ENCODE peak calls at places on chromosomes 4 and X, in nine cellular contexts. One of them, this sample, is unnamed.

GRCh38 chrX:39242187-39242586 is 440.9 kb downstream of the MID1IP1 start:
- DNase-seq in pancreas: no peak
- DNase-seq in LoVo: peak; percentile 56
- DNase-seq in uterus: no peak
- DNase-seq in hepatic stellate cell: no peak
- DNase-seq in activated B cell treated with CpG ODN at 0.5 μM for 24 hours: no peak
- DNase-seq in ureter: no peak
- DNase-seq in SJCRH30: peak; percentile 68
- DNase-seq in lower lobe of right lung: no peak
- DNase-seq in this sample: no peak

GRCh38 chrX:100085851-100086250 is 324.2 kb downstream of the PCDH19 start:
- DNase-seq in pancreas: no peak
- DNase-seq in hepatic stellate cell: no peak
- DNase-seq in ureter: no peak
- DNase-seq in lower lobe of right lung: no peak
- DNase-seq in LoVo: no peak
- DNase-seq in SJCRH30: peak; percentile 14
- DNase-seq in activated B cell treated with CpG ODN at 0.5 μM for 24 hours: no peak
- DNase-seq in uterus: no peak
- DNase-seq in this sample: no peak

GRCh38 chrX:143669395-143669794 is 33.5 kb upstream of the SLITRK4 start:
- DNase-seq in pancreas: no peak
- DNase-seq in uterus: no peak
- DNase-seq in hepatic stellate cell: no peak
- DNase-seq in lower lobe of right lung: no peak
- DNase-seq in LoVo: no peak
- DNase-seq in activated B cell treated with CpG ODN at 0.5 μM for 24 hours: no peak
- DNase-seq in ureter: no peak
- DNase-seq in SJCRH30: peak; percentile 59
- DNase-seq in this sample: no peak

GRCh38 chrX:51420610-51421009 is 75.8 kb downstream of the NUDT11 start:
- DNase-seq in activated B cell treated with CpG ODN at 0.5 μM for 24 hours: no peak
- DNase-seq in uterus: no peak
- DNase-seq in hepatic stellate cell: peak; percentile 21
- DNase-seq in SJCRH30: peak; percentile 47
- DNase-seq in LoVo: peak; percentile 12
- DNase-seq in pancreas: no peak
- DNase-seq in ureter: no peak
- DNase-seq in lower lobe of right lung: no peak
- DNase-seq in this sample: no peak

GRCh38 chrX:112789931-112790330 is 50.7 kb downstream of the AMOT start:
- DNase-seq in lower lobe of right lung: no peak
- DNase-seq in uterus: no peak
- DNase-seq in SJCRH30: no peak
- DNase-seq in activated B cell treated with CpG ODN at 0.5 μM for 24 hours: no peak
- DNase-seq in pancreas: no peak
- DNase-seq in hepatic stellate cell: no peak
- DNase-seq in LoVo: no peak
- DNase-seq in ureter: no peak
- DNase-seq in this sample: no peak

GRCh38 chr4:25405453-25405852 is 28.4 kb downstream of the ANAPC4 start:
- DNase-seq in LoVo: no peak
- DNase-seq in lower lobe of right lung: no peak
- DNase-seq in activated B cell treated with CpG ODN at 0.5 μM for 24 hours: no peak
- DNase-seq in hepatic stellate cell: no peak
- DNase-seq in pancreas: no peak
- DNase-seq in uterus: no peak
- DNase-seq in SJCRH30: no peak
- DNase-seq in ureter: no peak
- DNase-seq in this sample: no peak

GRCh38 chr4:24800273-24800880 is 5.0 kb downstream of the SOD3 start:
- DNase-seq in uterus: no peak
- DNase-seq in lower lobe of right lung: peak; percentile 48
- DNase-seq in activated B cell treated with CpG ODN at 0.5 μM for 24 hours: no peak
- DNase-seq in pancreas: no peak
- DNase-seq in LoVo: no peak
- DNase-seq in ureter: no peak
- DNase-seq in hepatic stellate cell: no peak
- DNase-seq in SJCRH30: no peak
- DNase-seq in this sample: no peak

GRCh38 chr4:178632415-178632814 is 1190.2 kb upstream of the AGA start:
- DNase-seq in ureter: no peak
- DNase-seq in pancreas: no peak
- DNase-seq in lower lobe of right lung: no peak
- DNase-seq in activated B cell treated with CpG ODN at 0.5 μM for 24 hours: no peak
- DNase-seq in SJCRH30: no peak
- DNase-seq in uterus: no peak
- DNase-seq in hepatic stellate cell: no peak
- DNase-seq in LoVo: no peak
- DNase-seq in this sample: no peak

GRCh38 chrX:150450519-150451177 is 87.5 kb downstream of the MAMLD1 start:
- DNase-seq in activated B cell treated with CpG ODN at 0.5 μM for 24 hours: no peak
- DNase-seq in SJCRH30: peak; percentile 24
- DNase-seq in LoVo: no peak
- DNase-seq in hepatic stellate cell: no peak
- DNase-seq in pancreas: no peak
- DNase-seq in uterus: no peak
- DNase-seq in lower lobe of right lung: no peak
- DNase-seq in ureter: no peak
- DNase-seq in this sample: no peak

GRCh38 chr4:13933163-13933562 is 305.6 kb upstream of the BOD1L1 start:
- DNase-seq in ureter: no peak
- DNase-seq in activated B cell treated with CpG ODN at 0.5 μM for 24 hours: no peak
- DNase-seq in hepatic stellate cell: peak; percentile 40
- DNase-seq in lower lobe of right lung: no peak
- DNase-seq in SJCRH30: no peak
- DNase-seq in pancreas: no peak
- DNase-seq in LoVo: no peak
- DNase-seq in uterus: no peak
- DNase-seq in this sample: no peak

GRCh38 chr4:139528377-139529005 is 27.5 kb downstream of the SETD7 start:
- DNase-seq in ureter: no peak
- DNase-seq in SJCRH30: peak; percentile 66
- DNase-seq in lower lobe of right lung: no peak
- DNase-seq in hepatic stellate cell: peak; percentile 40
- DNase-seq in uterus: peak; percentile 40
- DNase-seq in LoVo: no peak
- DNase-seq in activated B cell treated with CpG ODN at 0.5 μM for 24 hours: no peak
- DNase-seq in pancreas: no peak
- DNase-seq in this sample: peak; percentile 78

GRCh38 chr4:136241221-136241986 is 1290.9 kb downstream of the PCDH18 start:
- DNase-seq in ureter: no peak
- DNase-seq in SJCRH30: no peak
- DNase-seq in pancreas: no peak
- DNase-seq in uterus: no peak
- DNase-seq in activated B cell treated with CpG ODN at 0.5 μM for 24 hours: no peak
- DNase-seq in lower lobe of right lung: no peak
- DNase-seq in LoVo: no peak
- DNase-seq in hepatic stellate cell: no peak
- DNase-seq in this sample: no peak

GRCh38 chrX:71543316-71543715 is 10.4 kb downstream of the OGT start:
- DNase-seq in activated B cell treated with CpG ODN at 0.5 μM for 24 hours: no peak
- DNase-seq in uterus: no peak
- DNase-seq in ureter: no peak
- DNase-seq in pancreas: no peak
- DNase-seq in lower lobe of right lung: no peak
- DNase-seq in hepatic stellate cell: peak; percentile 21
- DNase-seq in SJCRH30: peak; percentile 13
- DNase-seq in LoVo: no peak
- DNase-seq in this sample: no peak

This sample was measured in sciatic nerve.